ENCODE peak calls at places on chromosomes 4 and X, in five cellular contexts. T is upper lobe of left lung, D is body of pancreas, K is fibroblast of lung, H is upper lobe of right lung. F is an unnamed sample.

GRCh38 chrX:96052078-96052477 is 632.6 kb upstream of the DIAPH2 start:
- DNase-seq in T (no peak), D (no peak), K (no peak), H (no peak), F (no peak)

GRCh38 chr4:6915041-6916005 is 5.7 kb downstream of the TBC1D14 start:
- DNase-seq in T (no peak), D (no peak), K (no peak), H (no peak), F (no peak)

GRCh38 chrX:106606583-106606982 is 5.2 kb upstream of the RADX start:
- DNase-seq in T (no peak), D (no peak), K (no peak), H (no peak), F (no peak)

GRCh38 chr4:101693842-101694398 is 96.6 kb upstream of the BANK1 start:
- DNase-seq in T (no peak), D (no peak), K (no peak), H (no peak), F (no peak)

GRCh38 chr4:6079965-6080364 is 61.7 kb upstream of the C4orf50 start:
- DNase-seq in T (no peak), D (no peak), K (no peak), H (no peak), F (no peak)

GRCh38 chr4:8394125-8394524 is 46.4 kb downstream of the ACOX3 start:
- DNase-seq in T (peak; percentile 89), D (peak; percentile 33), K (peak; percentile 75), H (no peak), F (no peak)

GRCh38 chr4:150074064-150074463 is 4.2 kb upstream of the DCLK2 start:
- DNase-seq in T (no peak), D (no peak), K (no peak), H (no peak), F (no peak)

GRCh38 chr4:41657561-41657960 is 91.0 kb downstream of the PHOX2B start:
- DNase-seq in T (no peak), D (no peak), K (peak; percentile 24), H (no peak), F (no peak)

GRCh38 chr4:126938023-126938422 is 694.7 kb upstream of the INTU start:
- DNase-seq in T (no peak), D (no peak), K (peak; percentile 43), H (no peak), F (no peak)

GRCh38 chrX:45840411-45840950 is 639.8 kb upstream of the DIPK2B start:
- DNase-seq in T (no peak), D (no peak), K (peak; percentile 28), H (no peak), F (no peak)

GRCh38 chrX:48466696-48467095 is 3.4 kb downstream of the SLC38A5 start:
- DNase-seq in T (peak; percentile 41), D (peak; percentile 55), K (no peak), H (no peak), F (no peak)

DNA sequence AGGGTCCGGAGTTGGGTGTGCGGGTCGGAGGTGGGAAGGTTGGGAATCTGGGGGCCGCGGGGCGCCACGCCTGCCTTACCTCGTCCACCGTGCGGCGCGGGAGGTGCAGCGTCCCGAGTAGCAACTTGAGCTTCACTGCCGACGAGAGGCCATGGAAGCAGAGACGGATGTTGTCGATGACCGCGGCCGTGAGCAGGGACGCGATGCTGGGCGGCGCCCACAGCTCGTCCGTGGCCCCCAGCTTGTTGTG is 178 bp downstream of the NELFA start:
- DNase-seq in T (no peak), D (no peak), K (no peak), H (no peak), F (no peak)
- TF ChIP-seq CTCF in T (no peak), D (no peak), K (no peak), H (no peak), F (no peak)

DNA sequence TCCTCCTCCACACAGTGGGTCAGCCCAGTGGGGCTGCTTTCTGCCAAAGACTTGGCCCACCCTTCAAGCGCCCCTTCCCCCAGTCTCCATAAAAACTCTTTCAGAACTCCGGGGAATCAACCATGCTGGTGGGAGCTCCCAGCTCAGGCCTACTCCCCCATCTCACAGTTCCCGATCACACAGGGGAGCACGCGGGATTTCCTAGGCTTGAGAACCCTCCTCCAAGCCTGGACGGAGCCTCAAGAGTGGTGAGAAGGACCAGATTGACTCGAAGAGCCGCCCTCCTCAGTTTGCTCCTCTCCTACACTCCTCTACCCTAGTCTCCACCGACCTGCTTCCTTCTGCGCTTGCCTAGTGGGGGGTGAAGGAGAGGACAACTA is 77.4 kb downstream of the RLIM start:
- DNase-seq in T (no peak), D (peak; percentile 7), K (peak; percentile 38), H (no peak), F (no peak)
- H3K4me3 ChIP-seq in T (peak overlapping the region; percentile 55), D (no peak overlapping the region), K (peak overlapping the region; percentile 40), H (peak overlapping the region; percentile 56), F (peak overlapping the region; percentile 43)

GRCh38 chr4:27123769-27124124 is 263.1 kb downstream of the STIM2 start:
- DNase-seq in T (no peak), D (no peak), K (no peak), H (no peak), F (no peak)

GRCh38 chr4:27129871-27130277 is 269.2 kb downstream of the STIM2 start:
- DNase-seq in T (no peak), D (no peak), K (peak; percentile 31), H (no peak), F (no peak)

GRCh38 chr4:27123050-27123768 is 262.6 kb downstream of the STIM2 start:
- DNase-seq in T (no peak), D (no peak), K (peak; percentile 34), H (no peak), F (no peak)

GRCh38 chr4:27132497-27132896 is 271.9 kb downstream of the STIM2 start:
- DNase-seq in T (no peak), D (no peak), K (no peak), H (no peak), F (no peak)

DNA sequence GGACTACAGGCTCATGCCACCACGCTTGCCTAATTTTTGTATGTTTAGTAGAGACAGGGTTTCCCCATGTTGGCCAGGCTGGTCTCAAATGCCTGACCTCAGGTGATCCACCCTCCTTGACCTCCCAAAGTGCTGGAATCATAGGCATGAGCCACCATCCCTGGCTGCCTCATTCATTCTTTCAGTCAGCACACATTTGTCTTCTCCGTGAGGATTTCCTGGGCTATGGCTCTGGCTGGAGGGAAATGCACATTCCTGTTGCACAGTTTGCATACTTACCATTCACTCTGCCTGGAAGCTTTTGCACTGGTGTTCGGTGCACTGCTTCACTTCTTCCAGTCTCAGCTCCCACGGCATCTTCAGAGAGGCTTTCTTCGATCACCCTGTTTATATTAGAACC is 267.8 kb downstream of the STIM2 start:
- DNase-seq in T (no peak), D (no peak), K (peak; percentile 5), H (no peak), F (no peak)
- TF ChIP-seq CTCF in T (no peak), D (no peak), K (no peak), H (no peak), F (no peak)

GRCh38 chrX:124488412-124489161 is 142.2 kb downstream of the SH2D1A start:
- DNase-seq in T (no peak), D (no peak), K (no peak), H (no peak), F (no peak)
- H3K4me3 ChIP-seq in T (no peak overlapping the region), D (no peak overlapping the region), K (no peak overlapping the region), H (no peak overlapping the region), F (no peak overlapping the region)

GRCh38 chr4:26150948-26151347 is 169.9 kb upstream of the RBPJ start:
- DNase-seq in T (no peak), D (peak; percentile 32), K (peak; percentile 57), H (no peak), F (no peak)
- TF ChIP-seq CTCF in T (no peak), D (no peak), K (no peak), H (no peak), F (peak; percentile 12)

GRCh38 chr4:79603681-79604080 is 195.7 kb upstream of the GK2 start:
- DNase-seq in T (no peak), D (no peak), K (no peak), H (no peak), F (no peak)

GRCh38 chr4:79599691-79600090 is 191.7 kb upstream of the GK2 start:
- DNase-seq in T (no peak), D (no peak), K (no peak), H (no peak), F (no peak)

GRCh38 chr4:79598801-79599200 is 190.8 kb upstream of the GK2 start:
- DNase-seq in T (no peak), D (no peak), K (no peak), H (no peak), F (no peak)

GRCh38 chr4:79607979-79608378 is 200.0 kb upstream of the GK2 start:
- DNase-seq in T (no peak), D (no peak), K (peak; percentile 14), H (no peak), F (no peak)

GRCh38 chr4:79604152-79604551 is 196.1 kb upstream of the GK2 start:
- DNase-seq in T (no peak), D (no peak), K (no peak), H (no peak), F (no peak)
- H3K4me3 ChIP-seq in T (no peak overlapping the region), D (no peak overlapping the region), K (no peak overlapping the region), H (no peak overlapping the region), F (no peak overlapping the region)

DNA sequence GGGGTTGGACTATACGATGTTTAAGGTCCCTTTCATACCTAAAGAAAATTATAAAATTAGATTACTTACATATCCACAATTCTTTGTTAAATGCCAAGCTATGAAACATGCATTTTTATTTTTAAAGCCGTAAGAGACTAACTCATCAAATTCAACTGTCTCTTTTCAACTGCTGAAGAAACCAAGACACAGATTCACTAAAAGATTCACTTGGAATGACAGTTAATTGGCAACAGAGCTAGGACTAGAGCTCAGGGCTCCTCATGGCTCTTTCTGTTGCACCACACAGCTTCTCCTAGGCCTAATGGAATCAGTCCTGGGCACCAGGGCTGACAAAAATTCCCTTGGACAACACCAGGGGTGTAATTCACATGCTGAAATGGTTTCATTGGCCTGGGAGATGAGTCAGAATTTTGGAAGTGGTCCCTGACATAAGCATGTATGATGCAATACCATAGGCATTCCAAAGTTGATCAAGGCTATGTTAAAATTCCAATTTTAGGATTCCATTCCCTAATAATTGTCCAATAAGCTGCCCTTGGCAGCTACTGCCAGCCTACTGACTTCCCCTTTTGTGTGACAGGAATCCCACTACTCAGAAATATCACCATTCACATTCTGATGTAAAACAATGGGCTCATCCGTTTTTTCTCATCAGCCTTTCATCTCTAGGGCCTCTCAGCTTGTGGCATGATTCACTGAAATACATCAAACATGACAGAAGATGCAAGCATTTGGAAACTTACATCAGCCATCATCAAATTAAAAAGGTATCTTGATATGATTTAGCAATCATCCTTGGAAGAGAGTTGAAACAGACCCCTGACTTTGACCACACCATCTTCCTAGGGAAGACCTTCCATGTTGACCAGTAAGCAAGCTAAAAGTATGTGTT is 54.2 kb downstream of the PLAC1 start:
- DNase-seq in T (no peak), D (no peak), K (peak; percentile 86), H (no peak), F (peak; percentile 84)
- TF ChIP-seq CTCF in T (no peak), D (no peak), K (no peak), H (no peak), F (peak; percentile 33)

GRCh38 chr4:89196745-89197144 is 85.4 kb downstream of the TIGD2 start:
- DNase-seq in T (no peak), D (peak; percentile 22), K (no peak), H (no peak), F (no peak)
- H3K4me3 ChIP-seq in T (no peak overlapping the region), D (no peak overlapping the region), K (no peak overlapping the region), H (no peak overlapping the region), F (no peak overlapping the region)